ENCODE peak calls at places on chromosomes 16 and 17, in four cellular contexts. W is DMS153, T is NCI-H1048, I is GM23338. A is an unnamed sample.

GRCh38 chr17:3959295-3959899 is 4.8 kb downstream of the ATP2A3 start:
- DNase-seq in W (peak), T (no peak), I (no peak), A (no peak)

GRCh38 chr16:23836404-23837291 is 865 bp downstream of the PRKCB start:
- DNase-seq in W (no peak), T (no peak), I (peak), A (peak)

GRCh38 chr17:50972579-50972978 is 106.4 kb upstream of the TOB1 start:
- DNase-seq in W (no peak), T (no peak), I (no peak), A (no peak)

GRCh38 chr17:77572851-77573250 is 385.7 kb upstream of the TNRC6C start:
- DNase-seq in W (peak), T (no peak), I (no peak), A (peak)

GRCh38 chr16:920722-921121 is 50.1 kb downstream of the LMF1 start:
- DNase-seq in W (no peak), T (no peak), I (no peak), A (no peak)

GRCh38 chr16:57263585-57264351 is 18.7 kb downstream of the ARL2BP start:
- DNase-seq in W (no peak), T (no peak), I (no peak), A (no peak)

GRCh38 chr16:70779361-70779760 is 21.6 kb downstream of the VAC14 start:
- DNase-seq in W (no peak), T (no peak), I (no peak), A (no peak)

GRCh38 chr17:14793237-14793636 is 471.9 kb downstream of the PMP22 start:
- DNase-seq in W (no peak), T (no peak), I (no peak), A (no peak)